ENCODE peak calls at places on chromosomes 5 and 9, in seven cellular contexts. H is prostate gland, I is GM12891, X is uterus, R is A549, T is esophagus muscularis mucosa, V is suprapubic skin. D is an unnamed sample.

GRCh38 chr5:132134384-132134783 is 60.8 kb downstream of the CSF2 start:
- DNase-seq in H (no peak), I (no peak), X (no peak), R (peak), T (no peak), V (no peak), D (no peak)

GRCh38 chr9:72454871-72455471 is 66.4 kb upstream of the TMC1 start:
- DNase-seq in H (peak), I (no peak), X (no peak), R (peak), T (no peak), V (no peak), D (no peak)

GRCh38 chr9:98786750-98787510 is 9.4 kb downstream of the ANKS6 start:
- DNase-seq in H (no peak), I (no peak), X (peak), R (no peak), T (peak), V (no peak), D (no peak)

GRCh38 chr9:99783799-99784198 is 37.9 kb upstream of the NR4A3 start:
- DNase-seq in H (no peak), I (no peak), X (no peak), R (no peak), T (no peak), V (no peak), D (no peak)

GRCh38 chr9:133979124-133979920 is 12.8 kb downstream of the VAV2 start:
- DNase-seq in H (no peak), I (peak), X (no peak), R (no peak), T (no peak), V (no peak), D (no peak)

GRCh38 chr5:95840969-95841368 is 18.4 kb upstream of the GLRX start:
- DNase-seq in H (no peak), I (no peak), X (no peak), R (no peak), T (no peak), V (no peak), D (no peak)

GRCh38 chr9:134533850-134534585 is 107.6 kb upstream of the COL5A1 start:
- DNase-seq in H (no peak), I (no peak), X (no peak), R (no peak), T (no peak), V (peak), D (no peak)

GRCh38 chr9:118336952-118337349 is 632.7 kb downstream of the TLR4 start:
- DNase-seq in H (no peak), I (no peak), X (no peak), R (peak), T (no peak), V (no peak), D (no peak)

GRCh38 chr5:154702477-154702876 is 52.7 kb upstream of the LARP1 start:
- DNase-seq in H (no peak), I (no peak), X (no peak), R (no peak), T (no peak), V (no peak), D (no peak)

GRCh38 chr5:109239501-109239900 is 170.3 kb downstream of the PJA2 start:
- DNase-seq in H (no peak), I (no peak), X (no peak), R (no peak), T (no peak), V (no peak), D (no peak)

DNA sequence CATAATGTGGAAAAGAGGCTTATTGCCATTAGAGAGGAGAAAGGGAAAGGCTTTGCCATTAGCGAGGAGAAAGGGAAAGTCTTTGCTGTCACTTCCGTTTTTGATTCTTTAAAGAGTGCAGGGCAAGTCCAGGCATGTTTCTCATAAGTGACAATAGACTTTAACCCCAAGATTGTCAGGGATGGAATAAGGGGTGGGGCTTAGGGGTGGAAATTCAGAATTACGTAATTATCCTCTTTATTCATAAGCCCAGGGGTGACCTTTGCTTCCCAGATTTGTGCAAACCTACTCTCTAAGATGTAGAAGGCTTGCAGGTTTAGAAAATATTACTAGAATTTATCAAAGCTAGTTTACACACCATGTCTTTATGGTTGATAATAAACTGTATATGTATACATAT is 2.3 kb upstream of the PLK2 start:
- DNase-seq in H (no peak), I (no peak), X (no peak), R (peak), T (no peak), V (no peak), D (no peak)
- TF ChIP-seq POLR2A in H (no peak), I (no peak), X (no peak), R (no peak), T (no peak), V (no peak), D (no peak)

GRCh38 chr5:77133061-77133758 is 46.1 kb upstream of the ZBED3 start:
- DNase-seq in H (peak), I (no peak), X (peak), R (peak), T (no peak), V (peak), D (peak)
- TF ChIP-seq POLR2A in H (no peak), I (no peak), X (no peak), R (no peak), T (no peak), V (no peak), D (no peak)

DNA sequence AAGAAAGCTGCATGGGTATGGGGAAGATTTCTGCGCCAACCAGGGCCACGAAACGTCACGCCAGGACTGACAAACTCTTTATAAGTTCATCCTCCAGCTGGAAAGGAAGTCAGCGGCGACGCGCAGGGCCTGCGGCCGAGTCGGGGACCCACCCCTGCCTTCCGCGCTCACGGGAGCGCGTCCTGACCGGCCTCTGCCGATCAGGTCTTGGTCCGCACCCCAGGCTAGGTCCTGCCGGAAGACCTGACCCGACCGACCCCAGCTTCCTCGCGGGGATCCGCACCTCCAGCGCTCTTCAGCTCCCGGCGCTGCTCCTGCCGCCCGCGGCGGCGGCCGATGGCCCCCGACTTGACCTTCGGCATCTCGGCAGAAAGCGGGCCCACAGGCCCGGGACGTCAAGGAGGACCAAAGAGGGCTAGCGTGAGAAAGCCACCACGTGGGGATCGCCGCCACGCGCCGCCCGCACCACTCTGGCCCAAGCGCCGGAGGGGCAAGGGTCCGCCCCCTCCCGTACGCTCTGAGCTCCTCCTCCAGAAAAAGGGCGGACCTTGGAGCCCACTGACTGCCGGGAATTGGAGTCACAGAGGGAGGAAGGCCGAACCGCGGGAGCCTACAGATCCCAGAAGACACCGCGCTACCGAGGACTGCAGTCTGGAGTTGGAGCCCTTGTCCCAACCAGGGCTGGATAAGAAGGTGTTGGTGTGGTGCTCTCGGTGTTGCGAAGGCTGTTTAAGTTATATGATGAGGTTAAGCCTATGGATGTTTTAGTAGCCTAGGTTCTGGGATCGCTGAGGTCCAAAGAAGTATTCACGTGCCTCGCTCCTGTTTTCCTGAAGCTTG is at the start of gene DIMT1:
- DNase-seq in H (peak), I (peak), X (peak), R (peak), T (peak), V (peak), D (peak)
- TF ChIP-seq POLR2A in H (peak), I (peak), X (peak), R (peak), T (peak), V (no peak), D (peak)

GRCh38 chr9:137421838-137422667 is 909 bp downstream of the EXD3 start:
- DNase-seq in H (no peak), I (no peak), X (no peak), R (no peak), T (no peak), V (no peak), D (no peak)

GRCh38 chr9:137426018-137426681 is 3.0 kb downstream of the NOXA1 start:
- DNase-seq in H (no peak), I (no peak), X (no peak), R (no peak), T (no peak), V (no peak), D (peak)

GRCh38 chr9:137422668-137423000 is 328 bp downstream of the EXD3 start:
- DNase-seq in H (no peak), I (no peak), X (no peak), R (no peak), T (no peak), V (no peak), D (no peak)

GRCh38 chr9:137423810-137424291 is 658 bp downstream of the NOXA1 start:
- DNase-seq in H (no peak), I (no peak), X (peak), R (no peak), T (no peak), V (no peak), D (peak)

GRCh38 chr9:137423001-137423809 is at the start of the genes EXD3 and NOXA1:
- DNase-seq in H (peak), I (peak), X (peak), R (peak), T (peak), V (peak), D (peak)
- TF ChIP-seq POLR2A in H (peak), I (no peak), X (peak), R (peak), T (no peak), V (no peak), D (peak)

GRCh38 chr5:75668348-75668895 is 48.8 kb downstream of the POC5 start:
- DNase-seq in H (no peak), I (no peak), X (no peak), R (no peak), T (no peak), V (no peak), D (no peak)

GRCh38 chr5:75671506-75671905 is 45.7 kb downstream of the POC5 start:
- DNase-seq in H (no peak), I (no peak), X (no peak), R (no peak), T (no peak), V (no peak), D (no peak)

GRCh38 chr5:75670571-75670970 is 46.7 kb downstream of the POC5 start:
- DNase-seq in H (no peak), I (no peak), X (no peak), R (no peak), T (no peak), V (no peak), D (no peak)

GRCh38 chr5:75667586-75667985 is 49.7 kb downstream of the POC5 start:
- DNase-seq in H (no peak), I (no peak), X (no peak), R (no peak), T (no peak), V (no peak), D (no peak)

DNA sequence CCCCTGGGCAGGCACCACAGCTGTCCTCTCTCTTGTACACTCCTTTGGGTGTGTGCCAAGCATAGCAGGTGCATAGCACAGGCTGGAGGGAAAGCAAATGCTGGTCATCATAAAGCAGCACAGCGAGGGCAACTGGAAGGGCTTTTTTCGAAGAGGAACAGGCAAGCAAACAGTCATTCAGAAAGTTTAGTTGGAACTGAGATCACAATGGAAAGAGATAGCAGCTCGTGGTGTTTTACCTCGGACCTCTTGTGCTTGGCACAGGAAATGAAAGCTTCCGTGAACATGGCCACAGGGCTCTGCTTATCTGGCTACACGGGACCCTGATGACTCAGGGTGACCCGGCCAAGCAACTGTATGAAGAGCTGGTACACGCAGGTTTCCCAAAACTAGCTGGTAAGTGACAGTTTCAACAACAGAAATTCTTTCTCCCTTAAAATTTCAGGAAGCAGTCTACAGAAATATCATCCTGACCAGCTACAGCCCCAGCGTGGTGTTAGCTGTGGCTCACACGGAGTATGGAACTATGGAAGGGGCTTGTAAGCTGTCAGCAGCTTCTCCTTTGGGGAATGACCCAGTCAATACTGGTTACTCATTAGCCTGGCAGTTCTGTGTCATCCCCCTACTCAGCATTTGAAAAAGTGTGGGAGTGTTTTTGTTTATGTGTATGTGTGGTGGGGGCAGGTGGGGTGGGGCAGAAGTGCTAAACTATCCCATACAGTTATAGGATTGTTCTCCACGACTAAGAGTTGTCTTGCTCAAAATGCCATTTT is 48.1 kb downstream of the POC5 start:
- DNase-seq in H (no peak), I (peak), X (peak), R (peak), T (no peak), V (no peak), D (peak)
- TF ChIP-seq POLR2A in H (no peak), I (peak), X (no peak), R (no peak), T (no peak), V (no peak), D (no peak)

GRCh38 chr5:134503088-134503936 is 22.2 kb upstream of the JADE2 start:
- DNase-seq in H (no peak), I (peak), X (peak), R (peak), T (no peak), V (peak), D (peak)
- TF ChIP-seq POLR2A in H (peak), I (peak), X (peak), R (peak), T (no peak), V (no peak), D (no peak)

DNA sequence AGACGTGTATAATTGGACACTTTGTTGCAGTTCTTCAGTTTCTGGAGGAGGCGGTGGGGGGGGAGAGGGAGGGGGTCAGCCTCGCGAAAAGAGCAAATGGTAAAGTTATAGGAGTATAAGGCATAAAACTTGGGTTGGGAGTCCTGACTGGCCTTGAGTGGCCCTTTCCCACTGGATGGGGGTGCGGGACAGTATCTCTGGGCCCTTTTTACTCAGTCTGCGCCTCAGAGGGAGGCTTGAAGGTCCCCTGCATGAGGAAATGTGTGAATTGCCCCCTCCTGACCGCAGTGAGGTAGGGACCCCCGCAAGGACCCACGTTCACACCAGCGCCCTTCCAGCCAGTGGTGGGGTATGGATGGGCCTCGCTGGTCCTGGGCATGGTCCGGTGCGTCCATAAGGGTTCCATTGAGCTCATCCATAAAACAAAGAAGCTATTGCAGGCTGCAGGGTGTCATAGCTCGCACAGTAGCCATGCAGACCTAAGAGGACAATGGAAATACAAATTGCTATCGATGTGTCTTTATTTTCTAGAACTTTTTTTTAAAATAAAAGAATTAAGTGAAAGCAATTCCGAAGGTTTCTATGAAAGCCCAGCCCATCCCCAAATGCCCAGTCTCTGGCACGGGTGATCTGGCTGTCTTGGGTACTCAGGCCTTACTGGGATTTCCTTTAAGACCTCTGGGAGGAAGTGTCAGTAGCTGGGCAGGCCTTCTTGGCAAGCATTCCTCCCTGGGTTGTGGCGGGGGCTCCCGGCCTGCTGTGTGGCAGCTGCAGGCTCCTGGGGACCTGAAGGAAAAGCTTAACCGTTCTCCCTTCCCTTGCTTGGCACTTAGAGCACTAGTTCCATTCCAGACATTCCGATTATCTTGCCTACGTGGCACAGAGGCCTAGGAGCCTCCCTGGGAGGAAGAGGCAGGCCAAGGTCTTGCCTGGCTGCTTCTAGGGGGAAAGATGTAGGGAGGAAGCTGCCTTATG is 1.4 kb upstream of the SEMA5A start:
- DNase-seq in H (peak), I (no peak), X (no peak), R (no peak), T (no peak), V (no peak), D (no peak)
- TF ChIP-seq POLR2A in H (no peak), I (no peak), X (no peak), R (no peak), T (no peak), V (no peak), D (no peak)

GRCh38 chr5:473344-474192 is 30.6 kb downstream of the EXOC3 start:
- DNase-seq in H (no peak), I (no peak), X (no peak), R (peak), T (no peak), V (peak), D (peak)

GRCh38 chr5:470961-471749 is 28.2 kb downstream of the EXOC3 start:
- DNase-seq in H (no peak), I (no peak), X (no peak), R (no peak), T (no peak), V (peak), D (peak)

GRCh38 chr5:472076-472655 is 29.2 kb downstream of the EXOC3 start:
- DNase-seq in H (no peak), I (no peak), X (no peak), R (no peak), T (no peak), V (peak), D (peak)

GRCh38 chr5:471750-472058 is 28.7 kb downstream of the EXOC3 start:
- DNase-seq in H (no peak), I (no peak), X (no peak), R (no peak), T (no peak), V (no peak), D (no peak)

GRCh38 chr5:472656-473343 is 29.8 kb downstream of the EXOC3 start:
- DNase-seq in H (peak), I (peak), X (peak), R (peak), T (no peak), V (peak), D (peak)
- TF ChIP-seq POLR2A in H (peak), I (peak), X (peak), R (peak), T (no peak), V (no peak), D (peak)

DNA sequence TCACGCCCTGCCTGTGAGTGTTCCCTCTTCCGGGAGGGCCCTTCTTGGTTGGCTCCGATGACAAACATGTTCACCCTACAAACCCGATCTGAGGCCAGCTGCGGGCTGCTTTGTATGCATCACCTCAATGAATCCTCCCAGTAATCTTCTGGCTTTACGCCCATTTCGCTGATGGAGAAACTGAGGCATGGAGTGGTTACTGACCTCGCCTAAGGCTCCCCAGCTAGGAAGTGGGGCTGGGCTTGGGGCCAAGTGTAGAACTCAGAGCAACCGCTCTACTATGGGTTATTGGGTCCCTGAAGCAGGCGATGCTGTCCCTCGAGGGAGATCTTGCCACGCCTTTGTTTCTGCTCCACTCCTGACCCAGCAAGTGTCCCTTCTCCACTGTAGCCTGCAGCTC is 38.2 kb upstream of the RPL26L1 start:
- DNase-seq in H (no peak), I (no peak), X (no peak), R (no peak), T (no peak), V (no peak), D (no peak)
- TF ChIP-seq POLR2A in H (no peak), I (no peak), X (no peak), R (no peak), T (no peak), V (no peak), D (no peak)

D was measured in adrenal gland.